ENCODE peak calls at places on chromosome 4, in seven cellular contexts. M, B, V, K, X, J and O are unnamed samples.

GRCh38 chr4:78069309-78069708 is 12.2 kb downstream of the FRAS1 start:
- DNase-seq in B (no peak), J (no peak), K (no peak), M (no peak), V (no peak), X (no peak), O (no peak)

GRCh38 chr4:21596521-21596920 is 352.1 kb downstream of the KCNIP4 start:
- DNase-seq in K (no peak), M (no peak), X (no peak), B (no peak), J (no peak), V (peak), O (no peak)

GRCh38 chr4:164571593-164572385 is 182.1 kb upstream of the SMIM31 start:
- DNase-seq in M (no peak), X (no peak), B (no peak), K (no peak), J (no peak), V (no peak), O (no peak)

GRCh38 chr4:84582988-84583870 is at the start of gene CDS1:
- DNase-seq in K (no peak), X (peak), B (peak), V (peak), M (no peak), J (peak), O (peak)

GRCh38 chr4:7266525-7267292 is 74.4 kb downstream of the SORCS2 start:
- DNase-seq in J (no peak), V (no peak), X (peak), K (no peak), M (no peak), B (no peak), O (no peak)

GRCh38 chr4:140754918-140755810 is 1.0 kb downstream of the TBC1D9 start:
- DNase-seq in J (no peak), M (no peak), K (no peak), X (no peak), B (no peak), V (no peak), O (no peak)

GRCh38 chr4:146095091-146095690 is 80.3 kb upstream of the LSM6 start:
- DNase-seq in K (no peak), V (peak), X (no peak), B (peak), M (no peak), J (no peak), O (no peak)

GRCh38 chr4:87543835-87544461 is 14.8 kb upstream of the SPARCL1 start:
- DNase-seq in B (no peak), V (peak), J (no peak), M (no peak), X (no peak), K (no peak), O (no peak)

GRCh38 chr4:125741825-125742452 is 427.2 kb downstream of the FAT4 start:
- DNase-seq in B (no peak), K (no peak), J (no peak), V (peak), M (no peak), X (no peak), O (no peak)

GRCh38 chr4:145956288-145956890 is 17.8 kb upstream of the ZNF827 start:
- DNase-seq in B (peak), X (no peak), V (peak), J (no peak), K (no peak), M (peak), O (no peak)

GRCh38 chr4:140266958-140267568 is 106.4 kb upstream of the SCOC start:
- DNase-seq in V (no peak), J (no peak), X (no peak), M (no peak), B (no peak), K (no peak), O (no peak)

GRCh38 chr4:88527787-88528186 is 4.2 kb upstream of the PYURF start:
- DNase-seq in K (no peak), M (no peak), X (no peak), J (no peak), B (no peak), V (no peak), O (no peak)

GRCh38 chr4:71026086-71026485 is 32.6 kb downstream of the DCK start:
- DNase-seq in K (no peak), J (no peak), M (no peak), V (no peak), B (no peak), X (no peak), O (no peak)

GRCh38 chr4:48109413-48110263 is 24.4 kb downstream of the TXK start:
- DNase-seq in B (no peak), M (peak), X (no peak), K (no peak), V (peak), J (no peak), O (no peak)

GRCh38 chr4:125590158-125590557 is 275.4 kb downstream of the FAT4 start:
- DNase-seq in V (no peak), K (no peak), J (no peak), B (no peak), X (no peak), M (no peak), O (no peak)

GRCh38 chr4:128574706-128575105 is 234.8 kb upstream of the JADE1 start:
- DNase-seq in M (peak), B (peak), K (peak), J (peak), X (peak), V (peak), O (peak)

GRCh38 chr4:63212075-63212474 is 1197.2 kb downstream of the TECRL start:
- DNase-seq in J (no peak), M (no peak), K (no peak), V (no peak), X (no peak), B (no peak), O (no peak)

GRCh38 chr4:548976-549375 is 27.1 kb downstream of the TMEM271 start:
- DNase-seq in B (no peak), M (no peak), J (no peak), K (no peak), X (no peak), V (no peak), O (no peak)